ENCODE peak calls at places on chromosomes 11 and 22, in eight cellular contexts. M is naive thymus-derived CD4-positive, alpha-beta T cell; B is testis; R is GM23338; K is kidney; Y is CD8-positive, alpha-beta memory T cell; H is lower lobe of right lung; F is cardiac muscle cell. O is an unnamed sample.

GRCh38 chr11:100849009-100849913 is 162.2 kb downstream of the ARHGAP42 start:
- DNase-seq in M (no peak), B (no peak), R (no peak), K (no peak), Y (no peak), H (no peak), F (no peak), O (peak)

GRCh38 chr11:7196396-7197146 is 55.1 kb upstream of the SYT9 start:
- DNase-seq in M (no peak), B (no peak), R (no peak), K (no peak), Y (no peak), H (no peak), F (no peak), O (no peak)

GRCh38 chr11:69635210-69635609 is 5.7 kb upstream of the CCND1 start:
- DNase-seq in M (no peak), B (no peak), R (no peak), K (no peak), Y (no peak), H (no peak), F (no peak), O (no peak)

GRCh38 chr11:45926536-45927331 is 4.3 kb downstream of the LARGE2 start:
- DNase-seq in M (no peak), B (no peak), R (no peak), K (peak), Y (no peak), H (no peak), F (no peak), O (no peak)

GRCh38 chr11:112583246-112583893 is 322.7 kb upstream of the PLET1 start:
- DNase-seq in M (no peak), B (no peak), R (no peak), K (no peak), Y (no peak), H (no peak), F (no peak), O (no peak)

GRCh38 chr11:93169950-93170561 is 27.7 kb downstream of the SLC36A4 start:
- DNase-seq in M (no peak), B (no peak), R (peak), K (no peak), Y (no peak), H (no peak), F (peak), O (peak)

GRCh38 chr22:37822079-37822833 is 926 bp upstream of the GALR3 start:
- DNase-seq in M (no peak), B (no peak), R (peak), K (no peak), Y (no peak), H (no peak), F (no peak), O (no peak)

GRCh38 chr22:42069801-42070516 is 653 bp downstream of the NAGA start:
- DNase-seq in M (no peak), B (peak), R (no peak), K (peak), Y (no peak), H (no peak), F (no peak), O (no peak)

GRCh38 chr11:72561856-72562255 is 112.4 kb downstream of the PDE2A start:
- DNase-seq in M (no peak), B (no peak), R (no peak), K (no peak), Y (no peak), H (no peak), F (no peak), O (no peak)

GRCh38 chr11:84824624-84825023 is 802.5 kb downstream of the DLG2 start:
- DNase-seq in M (no peak), B (no peak), R (no peak), K (no peak), Y (no peak), H (no peak), F (peak), O (no peak)

GRCh38 chr11:18066626-18067025 is 20.6 kb upstream of the TPH1 start:
- DNase-seq in M (no peak), B (no peak), R (no peak), K (no peak), Y (no peak), H (no peak), F (no peak), O (no peak)

GRCh38 chr11:121059605-121060004 is 35.7 kb downstream of the TBCEL start:
- DNase-seq in M (no peak), B (no peak), R (no peak), K (no peak), Y (no peak), H (no peak), F (no peak), O (no peak)

GRCh38 chr11:69541501-69542313 is 60.2 kb downstream of the LINC01488 start:
- DNase-seq in M (no peak), B (no peak), R (no peak), K (no peak), Y (no peak), H (peak), F (peak), O (no peak)

DNA sequence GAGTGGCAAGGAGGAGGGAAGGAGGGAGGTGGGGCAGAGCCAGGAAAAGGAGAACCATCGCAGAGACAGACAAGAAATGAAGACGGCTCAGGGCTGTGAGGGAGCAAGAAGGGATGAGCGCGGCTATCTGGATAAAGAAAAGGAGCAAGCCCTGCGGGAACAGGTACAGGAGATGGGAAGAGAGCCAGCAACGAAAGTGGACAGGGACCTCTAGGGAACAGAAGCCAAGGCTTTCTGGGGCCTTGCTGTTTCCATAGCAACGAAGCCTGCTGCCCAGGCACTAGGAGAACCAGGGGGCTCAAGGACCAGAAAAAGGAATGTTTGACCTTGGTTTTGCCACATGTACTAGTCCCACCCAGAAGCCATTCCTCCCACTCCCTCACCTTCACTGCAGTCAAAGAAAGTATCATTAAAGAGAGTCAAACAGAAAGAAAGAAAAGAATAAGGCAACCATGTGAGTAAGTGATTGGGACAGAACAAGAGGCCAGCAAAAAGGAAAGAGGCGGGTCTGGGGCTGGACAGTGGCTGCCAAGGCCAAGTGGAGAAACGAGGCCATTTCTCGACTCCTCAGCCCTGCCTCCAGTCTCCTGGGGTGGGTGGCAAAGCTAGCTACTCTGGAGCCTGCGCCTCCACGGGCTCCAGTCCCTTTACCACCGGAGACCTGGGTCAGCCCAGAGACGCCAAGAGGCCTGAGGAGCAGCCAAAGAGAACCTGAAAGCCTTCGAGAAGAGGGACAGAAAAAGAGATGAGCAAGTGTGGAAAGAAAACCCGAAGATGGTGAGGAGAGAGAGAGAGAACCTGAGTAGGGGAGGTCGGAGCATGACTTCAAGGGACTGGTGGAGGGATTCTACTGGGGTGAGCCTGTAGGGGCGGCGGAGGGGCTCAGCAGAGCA is 35.1 kb downstream of the NRXN2 start:
- DNase-seq in M (no peak), B (peak), R (no peak), K (peak), Y (no peak), H (no peak), F (no peak), O (no peak)
- H3K27ac ChIP-seq in M (no peak), B (peak), R (no peak), K (no peak), Y (no peak), H (peak), F (no peak), O (no peak)

GRCh38 chr22:18068381-18068988 is 9.3 kb upstream of the PEX26 start:
- DNase-seq in M (no peak), B (no peak), R (no peak), K (no peak), Y (no peak), H (no peak), F (peak), O (no peak)
- H3K27ac ChIP-seq in M (no peak), B (peak), R (no peak), K (no peak), Y (no peak), H (no peak), F (peak), O (no peak)

DNA sequence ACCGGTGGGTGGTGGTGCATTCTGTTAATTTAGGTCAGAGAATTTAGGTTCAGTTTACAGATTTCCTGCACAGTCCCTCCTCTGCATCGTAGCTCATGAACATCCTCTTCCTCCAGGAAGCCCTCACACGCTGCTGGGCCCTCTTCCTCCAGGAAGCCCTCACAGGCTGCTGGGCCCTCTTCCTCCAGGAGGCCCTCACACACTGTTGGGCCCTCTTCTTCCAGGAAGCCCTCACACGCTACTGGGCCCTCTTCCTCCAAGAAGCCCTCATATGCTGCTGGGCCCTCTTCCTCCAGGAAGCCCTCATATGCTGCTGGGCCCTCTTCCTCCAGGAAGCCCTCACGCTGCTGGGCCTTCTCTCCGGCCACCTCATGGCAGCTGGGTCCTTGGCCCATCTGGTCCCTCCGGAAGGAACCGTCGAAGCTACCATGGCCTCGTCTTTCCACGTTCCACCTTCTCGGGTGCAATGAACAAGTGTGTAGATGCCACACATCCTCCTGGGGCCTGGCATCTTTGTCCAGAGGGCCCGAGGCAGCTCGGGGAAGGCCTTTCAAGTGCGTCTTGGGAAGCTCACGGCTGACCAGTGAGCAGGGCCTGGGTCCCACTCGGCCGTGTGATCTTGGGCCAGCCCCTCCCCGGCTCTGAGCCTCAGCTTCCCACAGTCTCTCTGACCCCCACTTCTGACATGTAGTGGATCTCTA is 58.9 kb upstream of the PPARA start:
- DNase-seq in M (no peak), B (no peak), R (no peak), K (peak), Y (no peak), H (peak), F (no peak), O (no peak)
- H3K27ac ChIP-seq in M (no peak), B (peak), R (no peak), K (peak), Y (no peak), H (peak), F (no peak), O (no peak)

DNA sequence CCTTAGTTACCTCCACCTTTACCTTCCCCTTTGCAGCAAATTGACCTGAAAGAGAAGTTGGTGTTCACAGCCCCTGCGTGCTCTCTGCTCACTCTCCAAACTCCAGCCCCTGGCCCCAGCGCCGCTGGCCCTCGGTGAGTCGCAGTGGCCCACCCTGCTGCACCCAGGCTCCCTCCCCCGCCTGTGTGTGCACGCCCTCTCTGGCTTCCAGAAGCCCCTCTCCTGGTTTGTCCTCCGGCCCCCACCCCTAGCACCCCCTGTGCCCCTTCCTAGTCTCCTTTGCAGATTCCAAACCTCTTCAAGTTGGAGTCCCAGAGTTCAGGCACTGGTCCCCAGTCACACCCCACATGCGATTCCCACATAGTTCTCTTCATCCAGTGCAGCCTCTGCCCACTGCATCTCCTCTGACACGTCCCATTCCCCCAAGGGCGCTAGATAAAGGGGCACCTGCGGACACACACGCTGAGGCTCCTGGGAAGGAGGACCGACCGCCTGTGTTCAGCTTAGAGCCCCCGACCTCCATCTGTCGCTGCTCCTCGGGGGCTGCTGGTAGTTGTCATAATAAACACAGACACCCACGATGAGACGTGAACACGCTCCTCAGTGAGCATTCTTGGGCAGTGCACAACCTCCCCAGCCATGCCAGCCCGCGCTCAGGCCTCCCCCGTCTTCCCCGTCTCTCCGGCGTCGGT is 1.5 kb upstream of the PHRF1 start:
- DNase-seq in M (no peak), B (peak), R (no peak), K (peak), Y (no peak), H (no peak), F (peak), O (no peak)
- H3K27ac ChIP-seq in M (no peak), B (peak), R (no peak), K (no peak), Y (peak), H (no peak), F (no peak), O (no peak)

DNA sequence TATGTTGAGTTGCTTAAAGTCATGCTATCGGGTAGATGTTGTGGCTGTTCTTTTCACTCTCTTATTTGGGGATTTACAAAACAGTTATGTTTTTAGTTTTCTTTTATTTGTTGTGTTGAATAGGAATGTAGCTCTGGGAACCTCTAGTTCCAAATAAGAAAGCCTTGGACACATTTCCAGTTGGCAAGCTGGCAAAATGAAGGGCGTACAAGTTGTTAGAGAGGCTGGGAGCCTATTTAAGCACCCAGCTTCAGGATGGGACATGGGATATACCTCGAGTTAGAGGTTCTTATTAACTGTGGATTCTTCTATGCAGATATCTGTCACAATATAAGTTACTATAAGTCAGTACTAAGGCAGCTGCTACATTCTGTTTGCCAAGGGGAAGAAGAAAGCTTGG is 22.8 kb downstream of the PPARA start:
- DNase-seq in M (no peak), B (peak), R (no peak), K (no peak), Y (no peak), H (no peak), F (no peak), O (no peak)
- H3K27ac ChIP-seq in M (no peak), B (peak), R (no peak), K (no peak), Y (no peak), H (no peak), F (no peak), O (no peak)

DNA sequence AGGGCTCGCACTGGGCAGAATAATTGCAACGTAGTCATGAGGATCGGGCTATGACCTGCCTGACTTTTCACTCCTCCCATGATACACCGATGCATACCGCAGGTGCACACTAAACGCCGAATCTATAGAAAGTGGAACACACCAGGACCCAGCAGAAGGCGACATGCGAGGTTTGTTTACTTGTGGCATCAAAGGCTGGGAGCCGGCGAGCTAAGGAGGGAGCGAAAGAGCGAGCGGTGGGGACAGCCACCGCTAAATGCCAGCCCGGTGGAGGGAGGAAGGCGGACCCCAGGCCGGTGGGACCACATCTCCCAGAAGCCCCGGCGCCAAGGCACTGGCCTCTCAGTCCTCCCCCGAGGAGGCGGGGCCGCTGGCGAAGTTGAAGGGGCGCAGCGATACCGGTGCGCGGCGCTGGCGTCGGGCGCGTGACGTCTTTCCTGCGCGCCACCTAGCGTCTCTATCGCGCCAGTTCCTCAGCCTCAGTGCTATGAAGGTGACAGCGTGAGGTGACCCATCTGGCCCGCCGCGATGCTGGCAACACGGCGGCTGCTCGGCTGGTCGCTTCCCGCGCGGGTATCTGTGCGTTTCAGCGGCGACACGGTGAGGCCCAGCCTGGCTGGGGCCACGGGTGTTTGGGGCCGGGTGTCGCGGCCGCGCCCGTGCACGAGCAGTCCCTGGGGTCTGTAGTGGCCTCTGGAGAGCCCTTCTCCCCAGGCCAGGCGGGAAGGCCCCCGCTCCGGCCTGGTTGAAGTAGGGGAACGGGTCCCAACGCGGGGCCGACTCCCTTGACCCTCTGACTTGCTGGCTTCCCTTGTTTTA is at the start of gene NDUFV1:
- DNase-seq in M (peak), B (peak), R (peak), K (peak), Y (peak), H (peak), F (peak), O (peak)
- H3K27ac ChIP-seq in M (peak), B (peak), R (no peak), K (peak), Y (peak), H (peak), F (peak), O (peak)

GRCh38 chr22:50521710-50522109 is 3.7 kb downstream of the SCO2 start:
- DNase-seq in M (no peak), B (no peak), R (no peak), K (no peak), Y (no peak), H (no peak), F (no peak), O (no peak)
- H3K27ac ChIP-seq in M (no peak), B (no peak), R (no peak), K (no peak), Y (no peak), H (no peak), F (no peak), O (no peak)

DNA sequence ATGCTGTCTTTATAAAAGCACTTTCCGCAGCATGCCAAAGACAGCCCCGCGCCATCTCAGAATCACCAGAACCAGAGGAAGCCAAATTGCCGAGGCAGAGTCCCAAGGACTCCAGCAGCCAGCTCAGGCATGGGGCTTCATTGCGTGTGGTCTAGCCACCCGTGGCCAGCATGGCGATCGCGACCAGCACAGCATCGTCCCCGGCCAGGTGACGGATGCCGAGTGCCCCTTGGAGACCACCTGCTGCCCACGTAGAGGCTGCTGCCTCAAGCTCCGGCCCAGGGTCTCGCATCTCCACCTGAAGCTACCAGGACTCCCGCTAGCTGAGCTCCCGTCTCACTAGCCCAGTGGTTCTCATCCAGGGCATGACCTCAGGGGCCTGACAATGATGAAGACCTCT is 92.7 kb downstream of the TRMU start:
- DNase-seq in M (no peak), B (no peak), R (no peak), K (no peak), Y (no peak), H (no peak), F (no peak), O (no peak)
- H3K27ac ChIP-seq in M (no peak), B (no peak), R (no peak), K (no peak), Y (no peak), H (no peak), F (no peak), O (no peak)